ENCODE peak calls at places on chromosomes 6 and 20, in four cellular contexts. W is heart right ventricle; E is CD4-positive, alpha-beta T cell; O is AG04450. Q is an unnamed sample.
A peak's percentile ranks its signal among the peaks of the same experiment; 100 is the strongest.

GRCh38 chr20:14764511-14765369 is 427.3 kb upstream of the FLRT3 start:
- DNase-seq in W (no peak), E (no peak), O (no peak), Q (no peak)

GRCh38 chr6:84816196-84816745 is 51.9 kb upstream of the TBX18 start:
- DNase-seq in W (no peak), E (no peak), O (no peak), Q (no peak)

GRCh38 chr6:16766043-16766521 is 4.8 kb upstream of the ATXN1 start:
- DNase-seq in W (no peak), E (no peak), O (no peak), Q (peak; percentile 94)

GRCh38 chr6:89530982-89531381 is 98.0 kb downstream of the ANKRD6 start:
- DNase-seq in W (peak; percentile 55), E (no peak), O (no peak), Q (no peak)

GRCh38 chr20:56815796-56816195 is 186.7 kb downstream of the TFAP2C start:
- DNase-seq in W (no peak), E (no peak), O (no peak), Q (no peak)

GRCh38 chr6:24981385-24981758 is 45.6 kb upstream of the RIPOR2 start:
- DNase-seq in W (no peak), E (no peak), O (no peak), Q (no peak)

GRCh38 chr20:13898012-13898612 is 92.3 kb downstream of the SEL1L2 start:
- DNase-seq in W (no peak), E (no peak), O (no peak), Q (no peak)

GRCh38 chr6:16285467-16286150 is 47.2 kb downstream of the GMPR start:
- DNase-seq in W (no peak), E (no peak), O (no peak), Q (no peak)

GRCh38 chr6:158737710-158738615 is 81.2 kb downstream of the EZR start:
- DNase-seq in W (no peak), E (no peak), O (no peak), Q (no peak)

GRCh38 chr20:50513169-50514034 is 3.2 kb downstream of the PTPN1 start:
- DNase-seq in W (no peak), E (no peak), O (no peak), Q (no peak)

GRCh38 chr6:17101422-17102257 is at the start of gene STMND1:
- DNase-seq in W (no peak), E (no peak), O (no peak), Q (no peak)

GRCh38 chr6:7684076-7684475 is 41.8 kb upstream of the BMP6 start:
- DNase-seq in W (no peak), E (no peak), O (no peak), Q (no peak)

GRCh38 chr6:31952140-31952805 is 6.4 kb downstream of the CFB start:
- DNase-seq in W (no peak), E (no peak), O (peak; percentile 30), Q (no peak)

GRCh38 chr6:127851197-127851596 is 49.7 kb downstream of the THEMIS start:
- DNase-seq in W (no peak), E (no peak), O (no peak), Q (no peak)

GRCh38 chr20:62405108-62405980 is 1.7 kb downstream of the CABLES2 start:
- DNase-seq in W (peak; percentile 38), E (no peak), O (no peak), Q (no peak)
- TF ChIP-seq CTCF in W (peak; percentile 66), E (no peak), O (peak; percentile 49), Q (peak; percentile 81)

GRCh38 chr6:116385462-116385807 is 14.7 kb downstream of the DSE start:
- DNase-seq in W (peak; percentile 33), E (no peak), O (no peak), Q (no peak)
- H3K27me3 ChIP-seq in W (no peaks in the 10 kb centered on the region), E (no peaks in the 10 kb centered on the region), O (no peaks in the 10 kb centered on the region), Q (peaks cover 3% of the 10 kb centered on the region)

GRCh38 chr6:107132330-107132954 is 17.1 kb upstream of the BEND3 start:
- DNase-seq in W (no peak), E (peak; percentile 9), O (no peak), Q (no peak)
- TF ChIP-seq CTCF in W (peak; percentile 53), E (peak; percentile 31), O (peak; percentile 55), Q (peak; percentile 88)

GRCh38 chr6:36580184-36580526 is 14.0 kb upstream of the SRSF3 start:
- DNase-seq in W (no peak), E (no peak), O (no peak), Q (no peak)
- H3K27me3 ChIP-seq in W (no peaks in the 10 kb centered on the region), E (no peaks in the 10 kb centered on the region), O (no peaks in the 10 kb centered on the region), Q (no peaks in the 10 kb centered on the region)

GRCh38 chr6:80425089-80425823 is 318.8 kb downstream of the BCKDHB start:
- DNase-seq in W (no peak), E (no peak), O (peak; percentile 95), Q (no peak)
- TF ChIP-seq CTCF in W (no peak), E (no peak), O (peak; percentile 22), Q (no peak)

GRCh38 chr20:46030290-46031013 is 1.4 kb downstream of the SLC12A5 start:
- DNase-seq in W (no peak), E (no peak), O (no peak), Q (no peak)

GRCh38 chr20:46027245-46027853 is 1.7 kb upstream of the SLC12A5 start:
- DNase-seq in W (peak; percentile 30), E (peak; percentile 17), O (peak; percentile 27), Q (no peak)

GRCh38 chr20:46028772-46029371 is at the start of gene SLC12A5:
- DNase-seq in W (no peak), E (no peak), O (no peak), Q (no peak)

GRCh38 chr20:46025376-46025783 is 3.6 kb upstream of the SLC12A5 start:
- DNase-seq in W (no peak), E (no peak), O (no peak), Q (no peak)

GRCh38 chr20:46028110-46028509 is 905 bp upstream of the SLC12A5 start:
- DNase-seq in W (no peak), E (no peak), O (no peak), Q (no peak)
- H3K27me3 ChIP-seq in W (peaks cover 84% of the 10 kb centered on the region), E (peaks cover 97% of the 10 kb centered on the region), O (peaks cover 63% of the 10 kb centered on the region), Q (peaks cover 21% of the 10 kb centered on the region)

GRCh38 chr6:139250296-139251274 is 41.2 kb downstream of the TXLNB start:
- DNase-seq in W (peak; percentile 63), E (peak; percentile 47), O (no peak), Q (no peak)
- TF ChIP-seq CTCF in W (peak; percentile 74), E (peak; percentile 57), O (peak; percentile 80), Q (peak; percentile 84)

GRCh38 chr6:10429638-10430427 is 15.0 kb upstream of the TFAP2A start:
- DNase-seq in W (no peak), E (no peak), O (no peak), Q (no peak)
- H3K27me3 ChIP-seq in W (peaks cover 31% of the 10 kb centered on the region), E (peaks cover 58% of the 10 kb centered on the region), O (peaks cover 10% of the 10 kb centered on the region), Q (no peaks in the 10 kb centered on the region)

Q was measured in Panc1.